ENCODE peak calls at places on chromosomes 12 and 14, in four cellular contexts. B is H1, Q is HCT116, I is K562. W is an unnamed sample.

GRCh38 chr14:55272922-55273321 is 1.7 kb downstream of the FBXO34 start:
- DNase-seq in Q (no peak), I (no peak), B (no peak), W (no peak)

GRCh38 chr14:93582516-93582915 is 151.8 kb downstream of the UNC79 start:
- DNase-seq in Q (no peak), I (no peak), B (no peak), W (no peak)

GRCh38 chr14:85038526-85038925 is 491.4 kb upstream of the FLRT2 start:
- DNase-seq in Q (no peak), I (no peak), B (no peak), W (no peak)

GRCh38 chr12:113381237-113381636 is 22.4 kb downstream of the SDS start:
- DNase-seq in I (no peak), Q (no peak), B (no peak), W (no peak)

GRCh38 chr12:53378222-53378621 is 1.8 kb upstream of the SP1 start:
- DNase-seq in I (no peak), B (no peak), Q (no peak), W (no peak)

GRCh38 chr12:108645686-108646596 is 12.2 kb upstream of the SELPLG start:
- DNase-seq in B (no peak), I (no peak), Q (no peak), W (no peak)

GRCh38 chr12:50314629-50315312 is 31.5 kb upstream of the LIMA1 start:
- DNase-seq in Q (no peak), B (no peak), I (peak), W (peak)

GRCh38 chr12:24020391-24021163 is 71.1 kb upstream of the SOX5 start:
- DNase-seq in I (no peak), Q (no peak), B (no peak), W (no peak)

GRCh38 chr12:54298904-54299303 is 1.9 kb downstream of the NFE2 start:
- DNase-seq in B (no peak), I (no peak), Q (no peak), W (no peak)

GRCh38 chr14:34888186-34888585 is 13.0 kb upstream of the BAZ1A start:
- DNase-seq in B (no peak), Q (no peak), I (no peak), W (no peak)

GRCh38 chr12:52216807-52217206 is 16.2 kb upstream of the KRT7 start:
- DNase-seq in I (no peak), B (no peak), Q (no peak), W (no peak)

GRCh38 chr12:122517877-122518276 is 8.9 kb downstream of the RSRC2 start:
- DNase-seq in B (no peak), I (no peak), Q (no peak), W (no peak)

GRCh38 chr12:123815968-123816367 is 53.9 kb downstream of the DNAH10 start:
- DNase-seq in B (no peak), I (no peak), Q (no peak), W (no peak)

GRCh38 chr14:79514700-79515099 is 696.6 kb downstream of the DIO2 start:
- DNase-seq in B (no peak), Q (no peak), I (no peak), W (no peak)

GRCh38 chr12:123010681-123011080 is 30.2 kb downstream of the ARL6IP4 start:
- DNase-seq in Q (no peak), I (no peak), B (no peak), W (no peak)

DNA sequence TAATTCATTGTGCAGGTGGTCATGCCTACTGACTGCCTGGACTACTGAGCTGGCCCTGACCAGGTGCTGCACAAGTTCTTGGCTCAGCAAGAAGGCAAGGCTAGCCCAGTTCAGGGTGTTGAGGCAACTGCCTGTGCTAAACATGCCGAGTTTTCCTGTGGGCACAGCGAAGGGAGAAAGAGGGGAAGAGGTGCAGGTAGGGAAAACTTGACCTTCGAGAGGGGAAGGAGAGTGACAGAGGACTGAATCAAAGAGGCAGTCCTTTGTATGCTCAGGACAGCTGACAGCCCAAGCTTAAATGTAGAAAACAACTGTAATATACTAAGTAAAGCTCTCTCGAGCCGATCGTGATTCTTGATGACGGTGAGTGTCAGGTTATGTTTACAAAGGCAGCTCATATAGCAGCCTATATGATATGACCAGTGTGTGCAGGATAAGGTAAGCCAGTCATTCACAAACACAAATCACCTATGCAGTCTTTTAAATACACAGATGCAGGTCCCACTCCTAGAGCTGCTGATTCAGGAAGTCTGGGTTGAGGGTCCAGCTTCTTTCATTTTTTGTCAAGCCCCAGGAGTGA is 2.6 kb downstream of the IRAK3 start:
- DNase-seq in I (no peak), Q (no peak), B (no peak), W (no peak)
- TF ChIP-seq FOSL1 in I (no peak), Q (no peak), B (no peak), W (no peak)

GRCh38 chr14:99296517-99296916 is 24.5 kb upstream of the BCL11B start:
- DNase-seq in I (no peak), Q (peak), B (peak), W (no peak)
- TF ChIP-seq FOSL1 in I (no peak), Q (no peak), B (no peak), W (no peak)

GRCh38 chr12:20101046-20101445 is 267.3 kb upstream of the PDE3A start:
- DNase-seq in B (no peak), I (no peak), Q (no peak), W (no peak)

GRCh38 chr12:20099395-20099976 is 268.9 kb upstream of the PDE3A start:
- DNase-seq in B (no peak), I (no peak), Q (no peak), W (no peak)

GRCh38 chr12:20096430-20096829 is 271.9 kb upstream of the PDE3A start:
- DNase-seq in I (no peak), B (no peak), Q (no peak), W (no peak)

GRCh38 chr12:20097561-20097960 is 270.8 kb upstream of the PDE3A start:
- DNase-seq in B (no peak), Q (no peak), I (no peak), W (no peak)
- TF ChIP-seq FOSL1 in B (no peak), Q (no peak), I (no peak), W (no peak)

DNA sequence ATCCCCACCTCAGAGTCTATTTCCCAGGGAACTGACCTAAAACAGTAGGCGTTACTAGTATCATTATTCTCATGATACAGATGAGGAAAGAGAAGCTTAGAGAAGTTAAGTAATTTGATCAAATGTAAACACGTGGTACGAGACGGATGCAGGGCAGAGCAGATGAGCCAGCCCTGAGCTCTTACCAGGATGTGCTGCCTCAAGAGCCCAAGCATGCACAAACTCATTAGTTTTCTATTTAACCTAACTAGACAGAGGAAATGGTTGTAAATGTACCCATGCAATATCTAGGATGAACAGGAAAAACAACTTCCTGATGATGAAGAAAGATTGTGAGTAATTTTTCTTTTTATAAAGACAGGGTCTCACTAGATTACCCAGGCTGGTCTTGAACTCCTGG is 173.3 kb upstream of the RASSF8 start:
- DNase-seq in B (no peak), Q (no peak), I (no peak), W (no peak)
- TF ChIP-seq FOSL1 in B (no peak), Q (no peak), I (no peak), W (no peak)

DNA sequence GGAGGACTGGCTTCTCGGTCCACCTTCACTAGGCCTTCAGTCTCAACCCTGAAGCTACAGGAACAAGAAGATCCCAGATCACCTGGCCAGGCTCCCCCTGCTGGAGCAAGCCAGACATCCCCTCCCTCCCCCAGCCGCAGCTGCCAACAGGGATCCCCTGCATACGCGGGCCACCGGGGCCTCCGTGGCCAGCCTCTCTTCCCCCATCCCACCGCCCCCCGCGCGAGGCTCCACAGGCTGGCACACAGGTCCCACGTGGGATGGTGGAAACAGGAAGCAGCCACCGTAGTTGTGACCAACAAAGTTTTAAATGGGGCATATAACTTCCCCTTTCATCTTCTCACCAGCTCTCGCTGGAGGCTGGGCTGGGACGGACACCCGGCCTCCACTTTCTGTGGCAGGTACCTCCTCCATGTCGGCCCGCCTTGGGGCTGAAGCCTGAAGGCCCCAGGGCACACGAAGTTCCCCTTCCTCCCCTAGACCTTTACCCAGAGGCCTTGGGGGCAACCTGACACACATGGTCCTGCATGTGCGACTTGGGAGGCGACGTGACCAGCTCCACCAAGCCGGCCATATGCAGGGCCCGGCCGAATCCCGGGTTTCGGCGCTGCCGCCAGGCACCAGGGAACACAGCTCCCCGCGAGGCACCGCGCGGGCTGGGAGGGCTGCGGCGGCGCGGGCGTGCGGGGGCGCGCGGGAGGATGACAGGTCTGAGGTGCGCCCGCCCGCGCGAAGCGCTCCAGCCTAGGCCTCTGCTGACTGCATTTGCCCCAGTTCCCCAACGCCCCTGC is 44.4 kb upstream of the PNMA1 start:
- DNase-seq in B (peak), Q (peak), I (peak), W (peak)
- TF ChIP-seq FOSL1 in B (no peak), Q (no peak), I (no peak), W (no peak)

GRCh38 chr14:26190644-26191043 is 407.2 kb downstream of the NOVA1 start:
- DNase-seq in I (no peak), B (no peak), Q (no peak), W (no peak)

GRCh38 chr14:26194816-26195215 is 403.0 kb downstream of the NOVA1 start:
- DNase-seq in I (no peak), B (no peak), Q (no peak), W (no peak)

GRCh38 chr14:26191666-26192065 is 406.2 kb downstream of the NOVA1 start:
- DNase-seq in B (no peak), I (no peak), Q (no peak), W (no peak)

GRCh38 chr14:26187996-26188605 is 409.7 kb downstream of the NOVA1 start:
- DNase-seq in I (no peak), B (no peak), Q (no peak), W (no peak)

DNA sequence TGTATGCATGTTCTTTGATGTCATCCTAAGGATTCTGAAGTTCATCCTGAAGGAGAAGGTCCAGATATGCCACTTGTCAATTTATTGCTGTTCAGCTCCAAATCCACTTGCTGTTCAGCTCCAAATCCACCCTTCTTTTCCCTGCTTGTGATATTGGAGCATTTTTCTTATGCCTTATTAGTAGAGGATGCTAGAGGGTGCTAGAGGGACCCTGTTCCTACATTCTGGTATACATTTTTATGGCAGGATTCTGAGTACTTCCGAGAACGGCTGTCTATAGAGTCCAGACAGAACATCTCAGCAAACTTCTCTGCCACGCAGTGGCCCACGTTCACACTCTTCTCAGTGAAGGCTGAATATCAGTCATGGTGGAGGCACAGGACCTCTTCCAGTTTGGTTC is 406.7 kb downstream of the NOVA1 start:
- DNase-seq in B (no peak), Q (no peak), I (no peak), W (no peak)
- TF ChIP-seq FOSL1 in B (no peak), Q (no peak), I (no peak), W (no peak)